ENCODE peak calls at places on chromosome 9, in nine cellular contexts. H is endodermal cell; M is stimulated activated CD4-positive, alpha-beta T cell treated with anti-CD3 and anti-CD28 coated beads, Interleukin-15, amount 100 ng/mL, for 24 hours; P is naive thymus-derived CD4-positive, alpha-beta T cell; G is GM04503; N is astrocyte of the spinal cord; U is non-pigmented ciliary epithelial cell; Z is hypothalamus; I is cardiac fibroblast. Q is an unnamed sample.

GRCh38 chr9:31588756-31589155 is 795.7 kb upstream of the ACO1 start:
- DNase-seq in Z (no peak), M (no peak), U (no peak), H (no peak), G (no peak), I (no peak), N (no peak), P (no peak), Q (no peak)

GRCh38 chr9:97307091-97307490 is 368 bp upstream of the CCDC180 start:
- DNase-seq in U (peak), I (peak), M (peak), G (no peak), H (peak), P (no peak), N (peak), Z (no peak), Q (peak)

GRCh38 chr9:107587175-107587963 is 97.8 kb upstream of the KLF4 start:
- DNase-seq in Z (no peak), N (no peak), P (no peak), U (no peak), H (no peak), G (no peak), M (no peak), I (no peak), Q (peak)

GRCh38 chr9:94861589-94862241 is 135.2 kb downstream of the AOPEP start:
- DNase-seq in G (peak), H (no peak), M (no peak), P (no peak), N (no peak), Z (no peak), U (no peak), I (peak), Q (no peak)

GRCh38 chr9:74951725-74952151 is 974 bp downstream of the C9orf40 start:
- DNase-seq in P (peak), G (no peak), H (peak), N (peak), M (peak), Z (no peak), I (peak), U (no peak), Q (peak)

GRCh38 chr9:70110194-70111041 is 66.8 kb downstream of the MAMDC2 start:
- DNase-seq in P (no peak), I (no peak), N (peak), G (no peak), M (no peak), Z (no peak), H (no peak), U (no peak), Q (peak)

GRCh38 chr9:130140701-130141100 is 31.5 kb upstream of the NCS1 start:
- DNase-seq in H (no peak), N (no peak), Z (no peak), I (no peak), G (no peak), P (no peak), U (no peak), M (peak), Q (no peak)

GRCh38 chr9:4299006-4299795 is 667 bp downstream of the GLIS3 start:
- DNase-seq in N (peak), Z (no peak), I (peak), U (no peak), H (peak), G (no peak), P (peak), M (peak), Q (peak)

GRCh38 chr9:91948423-91949292 is 1.4 kb downstream of the ROR2 start:
- DNase-seq in P (no peak), N (no peak), G (no peak), M (peak), I (peak), Z (no peak), H (peak), U (no peak), Q (peak)

GRCh38 chr9:130177898-130178805 is 5.9 kb downstream of the NCS1 start:
- DNase-seq in M (no peak), P (no peak), U (no peak), I (no peak), H (no peak), G (no peak), Z (no peak), N (no peak), Q (no peak)

GRCh38 chr9:77945798-77946197 is 85.8 kb downstream of the GNAQ start:
- DNase-seq in H (no peak), I (peak), M (no peak), Z (no peak), U (no peak), G (no peak), N (peak), P (no peak), Q (no peak)

GRCh38 chr9:96875460-96876142 is 21.3 kb upstream of the ZNF782 start:
- DNase-seq in I (peak), P (no peak), U (no peak), Z (no peak), N (peak), G (no peak), M (peak), H (peak), Q (peak)

GRCh38 chr9:127710204-127710805 is 3.5 kb downstream of the CFAP157 start:
- DNase-seq in P (no peak), G (no peak), I (no peak), H (no peak), Z (no peak), U (no peak), M (no peak), N (no peak), Q (no peak)

GRCh38 chr9:133693116-133693515 is 45.0 kb downstream of the SARDH start:
- DNase-seq in G (no peak), I (no peak), P (no peak), H (no peak), Z (no peak), U (no peak), N (no peak), M (no peak), Q (no peak)

GRCh38 chr9:113535756-113536155 is 72.2 kb downstream of the RGS3 start:
- DNase-seq in M (no peak), P (no peak), N (no peak), U (no peak), Z (no peak), H (peak), I (no peak), G (no peak), Q (no peak)

GRCh38 chr9:111148994-111149759 is 110.9 kb upstream of the LPAR1 start:
- DNase-seq in M (no peak), Z (no peak), N (no peak), U (no peak), H (no peak), G (no peak), P (no peak), I (no peak), Q (no peak)

Q was measured in dermis blood vessel endothelial cell.